ENCODE peak calls at places on chromosome 6, in seven cellular contexts. A is cardiac muscle cell; J is endothelial cell of umbilical vein; O is mesendoderm; X is CD8-positive, alpha-beta T cell; B is small intestine; F is CD8-positive, alpha-beta memory T cell. V is an unnamed sample.
A peak's percentile ranks its signal among the peaks of the same experiment; 100 is the strongest.

GRCh38 chr6:43308101-43308989 is at the start of gene CRIP3:
- DNase-seq in F (peak; percentile 22), B (no peak), A (peak; percentile 36), X (peak; percentile 66), O (peak; percentile 82), J (no peak), V (no peak)

GRCh38 chr6:157272372-157272771 is 50.9 kb downstream of the TMEM242 start:
- DNase-seq in O (no peak), B (peak; percentile 44), F (no peak), J (no peak), A (no peak), X (no peak), V (no peak)

GRCh38 chr6:156976144-156977088 is 199.2 kb downstream of the ARID1B start:
- DNase-seq in B (no peak), A (no peak), J (no peak), O (no peak), F (no peak), X (no peak), V (no peak)

GRCh38 chr6:134447883-134448387 is 130.0 kb upstream of the SGK1 start:
- DNase-seq in O (no peak), A (no peak), J (peak; percentile 18), F (no peak), B (no peak), X (no peak), V (no peak)

GRCh38 chr6:160221423-160221822 is 37.2 kb downstream of the SLC22A2 start:
- DNase-seq in F (no peak), J (no peak), B (peak; percentile 89), A (no peak), O (peak; percentile 69), X (no peak), V (no peak)

GRCh38 chr6:83847179-83847578 is 6.0 kb upstream of the RIPPLY2 start:
- DNase-seq in X (no peak), F (no peak), A (no peak), J (no peak), O (no peak), B (no peak), V (no peak)

GRCh38 chr6:6362051-6362450 is 41.6 kb upstream of the F13A1 start:
- DNase-seq in B (no peak), O (no peak), J (no peak), X (no peak), A (no peak), F (no peak), V (no peak)

GRCh38 chr6:30213999-30214982 is 1.1 kb upstream of the TRIM26 start:
- DNase-seq in X (peak; percentile 85), J (peak; percentile 74), O (peak; percentile 77), B (peak; percentile 82), A (peak; percentile 83), F (peak; percentile 67), V (peak; percentile 37)

GRCh38 chr6:28941681-28942448 is 18.1 kb upstream of the TRIM27 start:
- DNase-seq in F (no peak), X (no peak), B (no peak), A (peak; percentile 60), J (no peak), O (no peak), V (no peak)

GRCh38 chr6:137846772-137847313 is 20.2 kb upstream of the TNFAIP3 start:
- DNase-seq in F (no peak), J (no peak), X (no peak), O (no peak), B (no peak), A (no peak), V (no peak)

GRCh38 chr6:134802426-134803058 is 147.4 kb downstream of the ALDH8A1 start:
- DNase-seq in J (no peak), B (no peak), F (no peak), O (peak; percentile 60), A (no peak), X (no peak), V (no peak)

GRCh38 chr6:134272365-134272764 is 45.5 kb downstream of the SGK1 start:
- DNase-seq in X (no peak), J (no peak), O (no peak), A (no peak), B (no peak), F (no peak), V (no peak)

GRCh38 chr6:78025501-78025900 is 372.7 kb downstream of the MEI4 start:
- DNase-seq in O (no peak), F (no peak), X (no peak), B (no peak), A (no peak), J (no peak), V (no peak)

GRCh38 chr6:112253505-112253841 is 894 bp downstream of the LAMA4 start:
- DNase-seq in X (no peak), B (no peak), A (peak; percentile 17), J (no peak), F (no peak), O (peak; percentile 51), V (no peak)

GRCh38 chr6:41937881-41938574 is 3.6 kb downstream of the CCND3 start:
- DNase-seq in B (peak; percentile 27), O (no peak), F (peak; percentile 34), X (peak; percentile 77), J (peak; percentile 30), A (no peak), V (no peak)

GRCh38 chr6:1123406-1123805 is 188.5 kb upstream of the FOXQ1 start:
- DNase-seq in F (no peak), B (no peak), X (no peak), J (no peak), O (no peak), A (no peak), V (no peak)

GRCh38 chr6:33988121-33989015 is 157.5 kb downstream of the GRM4 start:
- DNase-seq in X (no peak), F (no peak), B (peak; percentile 8), J (no peak), O (no peak), A (peak; percentile 34), V (no peak)

GRCh38 chr6:43147691-43148477 is 23.2 kb upstream of the SRF start:
- DNase-seq in A (no peak), O (no peak), J (no peak), F (no peak), B (no peak), X (no peak), V (no peak)

GRCh38 chr6:12030993-12031550 is 19.0 kb downstream of the HIVEP1 start:
- DNase-seq in O (no peak), X (no peak), B (no peak), F (no peak), J (no peak), A (no peak), V (no peak)

GRCh38 chr6:89007209-89008001 is 44.0 kb upstream of the RNGTT start:
- DNase-seq in J (no peak), F (no peak), A (no peak), B (peak; percentile 54), O (no peak), X (no peak), V (no peak)

GRCh38 chr6:105193647-105194046 is 13.8 kb upstream of the POPDC3 start:
- DNase-seq in B (no peak), O (no peak), X (no peak), A (no peak), J (no peak), F (no peak), V (no peak)

GRCh38 chr6:88339816-88340215 is 173.7 kb upstream of the CNR1 start:
- DNase-seq in B (no peak), J (no peak), O (no peak), X (no peak), F (no peak), A (no peak), V (no peak)

DNA sequence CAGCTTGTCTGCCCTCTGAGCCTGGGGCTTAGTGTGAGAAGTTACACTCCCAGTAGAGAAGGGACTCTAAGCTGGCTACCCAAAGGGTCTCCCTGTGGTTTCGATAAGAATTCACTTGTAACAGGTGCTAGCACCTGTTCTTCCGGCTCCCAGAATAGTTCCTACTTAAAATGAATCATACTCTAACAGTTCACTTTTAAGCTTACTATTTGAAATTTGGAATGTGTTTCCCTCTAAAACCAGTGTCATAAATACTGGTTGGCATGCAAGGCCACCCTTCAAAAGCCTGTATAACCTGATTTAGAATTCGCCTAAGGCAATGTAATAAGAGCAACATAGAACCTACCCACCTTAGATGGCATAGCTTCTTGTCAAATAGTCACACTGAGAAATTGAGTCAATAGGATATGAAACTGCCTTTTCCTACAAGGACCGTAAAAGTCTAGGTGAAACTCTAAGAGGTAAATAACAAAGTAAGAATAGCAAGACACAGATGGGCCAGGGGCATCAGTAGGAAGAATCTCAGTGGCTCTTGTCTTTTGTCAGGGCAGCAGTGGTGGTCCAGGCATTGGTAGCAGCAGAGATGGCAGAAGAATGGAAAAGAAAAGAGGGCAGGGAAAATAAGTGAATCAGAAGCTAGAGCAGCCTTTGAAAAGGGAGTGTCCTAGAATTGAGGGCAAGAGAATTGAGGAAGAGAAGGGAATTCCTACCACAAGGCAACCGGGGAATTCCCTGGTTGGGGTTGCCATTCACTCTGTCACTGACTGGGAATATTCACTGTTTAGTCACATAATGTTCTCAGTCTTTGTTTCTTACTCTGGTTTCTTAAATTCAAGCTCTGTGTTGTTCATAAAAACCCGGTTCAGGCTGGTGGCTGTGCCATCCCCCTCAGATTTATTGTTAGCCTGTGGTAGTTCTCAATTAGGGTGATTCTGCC is 91.5 kb downstream of the HIVEP2 start:
- DNase-seq in X (no peak), A (no peak), J (no peak), B (no peak), F (no peak), O (no peak), V (no peak)
- H3K4me3 ChIP-seq in X (no peak overlapping the region), A (no peak overlapping the region), J (no peak overlapping the region), B (no peak overlapping the region), F (peak overlapping the region; percentile 0), O (no peak overlapping the region), V (no peak overlapping the region)

GRCh38 chr6:130385059-130385695 is 19.4 kb downstream of the TMEM200A start:
- DNase-seq in B (no peak), J (no peak), O (no peak), A (no peak), F (no peak), X (no peak), V (no peak)

GRCh38 chr6:130394238-130394637 is 28.4 kb downstream of the TMEM200A start:
- DNase-seq in X (no peak), F (no peak), J (no peak), A (no peak), B (no peak), O (no peak), V (no peak)

GRCh38 chr6:130393306-130393705 is 27.5 kb downstream of the TMEM200A start:
- DNase-seq in O (no peak), B (no peak), X (no peak), A (no peak), F (no peak), J (no peak), V (no peak)

GRCh38 chr6:130390890-130391289 is 25.1 kb downstream of the TMEM200A start:
- DNase-seq in B (no peak), F (no peak), J (no peak), O (no peak), A (no peak), X (no peak), V (no peak)

GRCh38 chr6:130389142-130389541 is 23.3 kb downstream of the TMEM200A start:
- DNase-seq in F (no peak), O (no peak), J (no peak), X (no peak), A (peak; percentile 20), B (no peak), V (no peak)
- H3K4me1 ChIP-seq in F (no peaks in the 10 kb centered on the region), O (no peaks in the 10 kb centered on the region), J (no peaks in the 10 kb centered on the region), X (no peaks in the 10 kb centered on the region), A (no peaks in the 10 kb centered on the region), B (no peaks in the 10 kb centered on the region), V (no peaks in the 10 kb centered on the region)

GRCh38 chr6:150661608-150662007 is 61.9 kb downstream of the PLEKHG1 start:
- DNase-seq in X (no peak), O (no peak), B (no peak), A (no peak), J (no peak), F (no peak), V (no peak)
- H3K27ac ChIP-seq in X (no peak overlapping the region), O (no peak overlapping the region), B (no peak overlapping the region), A (no peak overlapping the region), J (no peak overlapping the region), F (no peak overlapping the region), V (no peak overlapping the region)

GRCh38 chr6:125798734-125799510 is 8.2 kb downstream of the NCOA7 start:
- DNase-seq in J (no peak), B (no peak), A (no peak), O (peak; percentile 14), F (no peak), X (no peak), V (no peak)
- H3K4me3 ChIP-seq in J (no peak overlapping the region), B (no peak overlapping the region), A (no peak overlapping the region), O (no peak overlapping the region), F (no peak overlapping the region), X (no peak overlapping the region), V (no peak overlapping the region)

V was measured in thoracic aorta.